ENCODE peak calls at places on chromosomes 3 and 15, in seven cellular contexts. U, S, T, M, C, V and F are unnamed samples. For H3K36me3, the result is how much of the 10 kb centered on the place peaks cover.

GRCh38 chr3:127141921-127142730 is 50.8 kb upstream of the PRR23E start:
- DNase-seq in U (no peak), C (peak), T (no peak), S (peak), M (no peak), V (peak), F (no peak)

GRCh38 chr15:51335538-51335961 is 2.8 kb downstream of the CYP19A1 start:
- DNase-seq in U (no peak), C (peak), S (no peak), V (no peak), M (no peak), T (no peak), F (no peak)

GRCh38 chr3:33041909-33042308 is 55.0 kb downstream of the GLB1 start:
- DNase-seq in C (no peak), V (no peak), M (no peak), T (no peak), U (no peak), S (no peak), F (no peak)

GRCh38 chr3:3853584-3853983 is 54.4 kb downstream of the LRRN1 start:
- DNase-seq in T (no peak), C (no peak), M (no peak), V (no peak), S (no peak), U (no peak), F (no peak)

GRCh38 chr3:111072016-111072891 is 638 bp downstream of the NECTIN3 start:
- DNase-seq in V (peak), M (peak), C (peak), S (peak), T (peak), U (peak), F (no peak)

GRCh38 chr3:127159547-127159946 is 33.4 kb upstream of the PRR23E start:
- DNase-seq in C (peak), S (no peak), V (no peak), M (no peak), T (no peak), U (no peak), F (no peak)

GRCh38 chr3:126541628-126542339 is 16.9 kb downstream of the C3orf22 start:
- DNase-seq in U (peak), M (no peak), S (no peak), V (no peak), T (no peak), C (peak), F (no peak)

GRCh38 chr3:171614318-171614967 is 154.2 kb upstream of the TNIK start:
- DNase-seq in C (no peak), M (peak), S (no peak), V (no peak), U (peak), T (peak), F (no peak)

GRCh38 chr3:166191406-166191805 is 354.2 kb upstream of the BCHE start:
- DNase-seq in T (no peak), V (no peak), S (peak), U (no peak), C (no peak), M (no peak), F (no peak)

GRCh38 chr3:110779581-110779980 is 292.0 kb upstream of the NECTIN3 start:
- DNase-seq in S (no peak), U (no peak), C (no peak), M (no peak), V (no peak), T (no peak), F (no peak)

GRCh38 chr3:28317438-28318022 is 31.0 kb upstream of the ZCWPW2 start:
- DNase-seq in U (no peak), C (no peak), T (no peak), M (peak), V (no peak), S (peak), F (no peak)

GRCh38 chr3:138364356-138365252 is 16.2 kb downstream of the MRAS start:
- DNase-seq in C (peak), U (no peak), S (no peak), M (no peak), V (no peak), T (no peak), F (no peak)

GRCh38 chr15:88745696-88746095 is 57.5 kb upstream of the ACAN start:
- DNase-seq in T (no peak), M (no peak), V (no peak), C (no peak), S (peak), U (no peak), F (peak)

DNA sequence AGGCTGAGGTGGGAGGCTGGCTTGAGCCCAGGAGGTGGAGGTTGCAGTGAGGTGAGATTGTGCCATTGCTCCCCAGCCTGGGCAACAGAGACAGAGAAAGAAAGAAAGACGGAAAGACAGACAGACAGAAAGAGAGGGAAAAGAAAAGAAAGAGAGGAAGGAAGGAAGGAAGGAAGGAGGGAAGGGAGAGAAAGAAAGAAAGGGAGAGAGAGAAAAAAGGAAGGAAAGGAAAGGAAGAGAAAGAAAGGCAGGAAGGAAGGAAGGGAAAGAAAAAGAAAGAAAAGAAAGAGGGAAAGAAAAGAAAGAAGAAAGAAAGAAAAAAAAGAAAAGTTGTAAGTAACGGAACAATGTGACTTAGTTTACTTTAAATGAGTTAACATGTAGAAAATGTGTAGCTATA is 260.7 kb upstream of the GRM7 start:
- DNase-seq in V (no peak), M (no peak), C (no peak), S (no peak), T (no peak), U (no peak), F (no peak)
- H3K4me3 ChIP-seq in V (no peak), M (no peak), C (no peak), S (no peak), T (no peak), U (no peak), F (no peak)

DNA sequence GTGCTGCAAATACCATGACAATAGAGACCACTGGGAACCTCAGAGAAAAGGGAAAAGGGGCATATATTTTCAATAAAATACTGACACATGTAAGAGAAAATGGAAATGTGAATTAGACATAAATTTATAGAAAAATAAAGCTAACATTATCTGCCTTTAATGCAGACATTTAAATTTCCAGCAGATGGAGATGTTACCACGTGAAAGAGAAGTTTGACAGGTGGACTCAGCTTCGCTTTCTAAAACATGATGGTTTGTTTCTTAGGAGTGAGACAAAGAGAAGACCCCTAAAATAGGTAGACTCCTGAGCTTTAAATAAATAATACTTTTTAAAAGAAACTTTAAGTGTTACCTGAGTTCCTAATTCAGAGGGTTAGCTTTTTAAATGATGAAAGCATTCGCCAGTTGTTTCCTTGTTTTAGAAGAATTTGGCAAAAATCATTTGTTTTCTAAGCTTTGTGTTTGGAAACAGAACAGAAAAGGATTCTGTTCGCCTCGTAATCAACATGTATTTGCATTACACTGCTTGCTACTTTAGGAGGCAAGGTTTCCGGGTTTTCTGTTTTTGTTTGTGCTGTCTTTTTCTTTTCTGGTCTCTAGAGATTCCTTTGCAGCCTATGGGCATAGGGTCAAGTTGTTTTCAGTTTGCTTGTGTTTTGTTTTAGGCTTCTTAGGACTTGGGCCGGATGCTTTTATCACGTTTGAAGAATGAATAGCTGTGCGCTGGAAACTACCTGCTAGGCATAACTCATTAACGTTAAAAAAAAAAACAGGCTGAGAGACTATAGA is 271.4 kb downstream of the THSD4 start:
- DNase-seq in C (no peak), T (no peak), V (no peak), U (no peak), S (peak), M (peak), F (no peak)
- TF ChIP-seq CTCF in C (peak), T (peak), V (peak), U (peak), S (peak), M (peak), F (peak)

GRCh38 chr3:31610700-31611275 is 78.1 kb downstream of the STT3B start:
- DNase-seq in T (no peak), C (no peak), U (no peak), V (no peak), S (peak), M (peak), F (no peak)

GRCh38 chr3:31615071-31615875 is 82.5 kb downstream of the STT3B start:
- DNase-seq in C (no peak), S (peak), U (no peak), M (no peak), T (no peak), V (no peak), F (no peak)

GRCh38 chr3:31614162-31614921 is 81.6 kb downstream of the STT3B start:
- DNase-seq in C (no peak), V (no peak), T (no peak), S (peak), U (no peak), M (peak), F (no peak)

GRCh38 chr3:31613654-31614053 is 80.9 kb downstream of the STT3B start:
- DNase-seq in T (no peak), V (no peak), C (no peak), S (no peak), U (no peak), M (no peak), F (no peak)

GRCh38 chr3:31613131-31613626 is 80.5 kb downstream of the STT3B start:
- DNase-seq in S (no peak), U (no peak), V (no peak), C (no peak), M (no peak), T (no peak), F (no peak)
- H3K36me3 ChIP-seq in S (under half), U (under half), V (under half), C (under half), M (under half), T (under half), F (under half)

DNA sequence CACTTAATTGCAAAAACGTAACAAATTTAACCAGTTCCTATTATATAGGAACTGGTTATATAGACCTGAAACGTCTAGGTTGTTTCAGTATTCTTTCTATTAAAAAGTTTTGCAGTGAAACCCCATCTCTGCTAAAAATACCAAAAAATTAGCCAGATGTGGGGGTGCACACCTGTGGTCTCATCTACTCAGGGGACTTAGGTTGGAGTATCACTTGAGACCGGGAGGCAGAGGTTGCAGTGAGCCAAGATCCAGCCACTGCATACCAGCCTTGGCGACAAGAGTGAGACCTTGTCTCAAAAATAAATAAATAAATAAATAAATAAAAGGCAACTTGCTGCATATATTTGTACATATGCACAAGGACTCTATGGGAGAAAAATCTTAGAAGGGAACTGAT is 387.0 kb downstream of the TUSC7 start:
- DNase-seq in M (no peak), S (no peak), T (no peak), U (no peak), C (no peak), V (no peak), F (no peak)
- H3K4me3 ChIP-seq in M (no peak), S (no peak), T (no peak), U (no peak), C (no peak), V (no peak), F (no peak)

GRCh38 chr3:149975919-149976318 is 5.2 kb upstream of the PFN2 start:
- DNase-seq in S (no peak), T (no peak), M (no peak), U (no peak), V (no peak), C (no peak), F (no peak)
- TF ChIP-seq CTCF in S (peak), T (no peak), M (no peak), U (no peak), V (no peak), C (no peak), F (no peak)

GRCh38 chr3:39765575-39765974 is 43.8 kb upstream of the MYRIP start:
- DNase-seq in T (no peak), U (no peak), S (no peak), C (no peak), M (no peak), V (no peak), F (no peak)
- H3K36me3 ChIP-seq in T (under half), U (under half), S (under half), C (under half), M (under half), V (under half), F (under half)

GRCh38 chr15:80645494-80646065 is 49.5 kb upstream of the ABHD17C start:
- DNase-seq in M (no peak), C (no peak), V (no peak), T (no peak), S (no peak), U (no peak), F (no peak)
- H3K4me3 ChIP-seq in M (no peak), C (no peak), V (no peak), T (no peak), S (no peak), U (no peak), F (no peak)

GRCh38 chr3:100653731-100654309 is 44.4 kb downstream of the ADGRG7 start:
- DNase-seq in T (no peak), V (no peak), C (no peak), U (no peak), S (no peak), M (no peak), F (no peak)

GRCh38 chr3:100647673-100648072 is 38.3 kb downstream of the ADGRG7 start:
- DNase-seq in S (no peak), T (no peak), U (no peak), C (no peak), V (no peak), M (no peak), F (no peak)

GRCh38 chr3:100645913-100646312 is 36.5 kb downstream of the ADGRG7 start:
- DNase-seq in S (no peak), M (no peak), V (no peak), U (no peak), C (no peak), T (no peak), F (no peak)

GRCh38 chr3:100647171-100647570 is 37.8 kb downstream of the ADGRG7 start:
- DNase-seq in U (no peak), V (no peak), M (no peak), T (no peak), C (no peak), S (no peak), F (no peak)

DNA sequence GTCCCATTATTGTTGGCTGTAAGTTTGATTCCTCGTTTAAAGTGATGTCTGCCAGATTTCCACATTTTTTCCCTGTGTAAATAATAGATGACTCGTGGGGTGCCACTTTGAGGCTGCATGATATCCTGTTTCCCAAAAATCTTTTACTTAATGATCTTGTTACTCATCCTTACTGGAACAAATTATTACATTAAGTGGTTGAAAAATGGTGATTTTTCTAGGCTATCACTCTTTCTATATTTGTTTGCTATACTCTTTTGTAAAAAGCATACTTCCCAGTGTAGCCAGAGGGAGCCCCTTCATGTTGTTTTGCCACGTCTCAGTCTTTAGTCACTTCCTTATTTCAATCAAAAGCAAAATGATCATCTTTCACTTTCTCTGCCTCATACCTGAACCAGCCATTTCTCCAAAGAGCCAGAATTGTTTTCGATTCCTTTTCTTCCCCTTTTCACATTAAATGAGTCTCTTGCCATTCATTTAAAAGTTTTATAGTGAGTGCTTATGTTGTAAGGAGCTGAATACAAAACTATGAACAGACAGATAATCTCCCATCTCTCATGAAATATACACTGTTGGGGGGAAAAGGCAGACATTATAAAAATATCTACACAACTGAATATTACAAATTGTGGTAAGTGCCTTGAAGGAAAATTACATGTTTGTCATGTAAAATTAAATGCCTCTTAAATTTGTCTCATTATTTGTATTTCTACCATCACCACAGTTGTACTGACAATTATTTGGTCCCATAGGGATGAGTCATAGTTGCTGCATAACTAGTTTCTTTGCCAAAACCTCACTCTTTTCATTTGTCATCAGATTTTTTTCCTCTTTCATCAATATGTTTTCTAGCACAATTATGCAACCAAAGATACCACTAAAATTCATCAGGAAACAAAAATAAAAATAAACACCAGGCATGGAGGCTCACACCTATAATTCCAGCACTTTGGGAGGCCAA is 41.5 kb downstream of the ADGRG7 start:
- DNase-seq in S (peak), V (no peak), T (no peak), U (no peak), C (no peak), M (peak), F (peak)
- TF ChIP-seq CTCF in S (peak), V (no peak), T (peak), U (no peak), C (no peak), M (no peak), F (no peak)